ENCODE peak calls at places on chromosomes 1 and 21, in five cellular contexts. One of them, this sample, is unnamed.

GRCh38 chr1:21324368-21325137 is 34.3 kb upstream of the ECE1 start:
- DNase-seq in GM23338: no peak
- DNase-seq in H1: no peak
- DNase-seq in HepG2: no peak
- DNase-seq in K562: peak
- DNase-seq in this sample: peak

GRCh38 chr1:241423541-241424479 is 66.8 kb upstream of the RGS7 start:
- DNase-seq in GM23338: peak
- DNase-seq in H1: peak
- DNase-seq in K562: no peak
- DNase-seq in HepG2: no peak
- DNase-seq in this sample: no peak

GRCh38 chr1:99069146-99069545 is 64.5 kb upstream of the PLPPR5 start:
- DNase-seq in HepG2: no peak
- DNase-seq in H1: no peak
- DNase-seq in GM23338: peak
- DNase-seq in K562: no peak
- DNase-seq in this sample: no peak

GRCh38 chr1:198234511-198235251 is 77.9 kb downstream of the NEK7 start:
- DNase-seq in H1: no peak
- DNase-seq in HepG2: no peak
- DNase-seq in GM23338: no peak
- DNase-seq in K562: no peak
- DNase-seq in this sample: no peak

GRCh38 chr1:40039245-40039756 is 1.2 kb upstream of the CAP1 start:
- DNase-seq in K562: no peak
- DNase-seq in HepG2: no peak
- DNase-seq in GM23338: no peak
- DNase-seq in H1: no peak
- DNase-seq in this sample: no peak

GRCh38 chr1:40162791-40163441 is 1.7 kb downstream of the RLF start:
- DNase-seq in GM23338: peak
- DNase-seq in K562: peak
- DNase-seq in H1: no peak
- DNase-seq in HepG2: no peak
- DNase-seq in this sample: no peak

GRCh38 chr1:86503477-86504129 is 34.9 kb downstream of the CLCA1 start:
- DNase-seq in GM23338: peak
- DNase-seq in H1: peak
- DNase-seq in HepG2: no peak
- DNase-seq in K562: no peak
- DNase-seq in this sample: no peak

GRCh38 chr21:16794944-16795343 is 717.9 kb upstream of the CXADR start:
- DNase-seq in H1: no peak
- DNase-seq in GM23338: no peak
- DNase-seq in K562: no peak
- DNase-seq in HepG2: peak
- DNase-seq in this sample: no peak

GRCh38 chr1:53572802-53573148 is 113.6 kb downstream of the DMRTB1 start:
- DNase-seq in H1: no peak
- DNase-seq in HepG2: no peak
- DNase-seq in K562: no peak
- DNase-seq in GM23338: no peak
- DNase-seq in this sample: no peak

GRCh38 chr1:201561604-201562003 is 22.7 kb downstream of the NAV1 start:
- DNase-seq in HepG2: no peak
- DNase-seq in H1: no peak
- DNase-seq in GM23338: no peak
- DNase-seq in K562: no peak
- DNase-seq in this sample: no peak

GRCh38 chr1:19311503-19311930 is 427 bp downstream of the AKR7A2 start:
- DNase-seq in K562: no peak
- DNase-seq in GM23338: no peak
- DNase-seq in H1: peak
- DNase-seq in HepG2: no peak
- DNase-seq in this sample: no peak

GRCh38 chr21:45844181-45844580 is 137.4 kb upstream of the COL6A1 start:
- DNase-seq in H1: no peak
- DNase-seq in HepG2: no peak
- DNase-seq in K562: no peak
- DNase-seq in GM23338: no peak
- DNase-seq in this sample: no peak

GRCh38 chr1:53562256-53562982 is 103.2 kb downstream of the DMRTB1 start:
- DNase-seq in K562: no peak
- DNase-seq in GM23338: no peak
- DNase-seq in H1: no peak
- DNase-seq in HepG2: no peak
- DNase-seq in this sample: no peak

GRCh38 chr1:197633447-197634039 is 141.7 kb downstream of the DENND1B start:
- DNase-seq in GM23338: peak
- DNase-seq in HepG2: no peak
- DNase-seq in H1: no peak
- DNase-seq in K562: no peak
- DNase-seq in this sample: no peak

GRCh38 chr21:25412090-25412489 is 195.2 kb downstream of the MRPL39 start:
- DNase-seq in HepG2: no peak
- DNase-seq in GM23338: no peak
- DNase-seq in K562: no peak
- DNase-seq in H1: no peak
- DNase-seq in this sample: no peak

GRCh38 chr1:94094466-94095111 is 26.4 kb downstream of the ABCA4 start:
- DNase-seq in K562: no peak
- DNase-seq in H1: no peak
- DNase-seq in GM23338: no peak
- DNase-seq in HepG2: no peak
- DNase-seq in this sample: no peak

GRCh38 chr21:45297329-45297728 is 9.6 kb upstream of the POFUT2 start:
- DNase-seq in H1: no peak
- DNase-seq in HepG2: no peak
- DNase-seq in K562: no peak
- DNase-seq in GM23338: no peak
- DNase-seq in this sample: no peak

GRCh38 chr1:167627865-167628641 is 2.0 kb upstream of the RCSD1 start:
- DNase-seq in HepG2: peak
- DNase-seq in GM23338: no peak
- DNase-seq in H1: no peak
- DNase-seq in K562: peak
- DNase-seq in this sample: peak

GRCh38 chr1:47661065-47661464 is 223.2 kb downstream of the FOXD2 start:
- DNase-seq in K562: no peak
- DNase-seq in GM23338: no peak
- DNase-seq in H1: no peak
- DNase-seq in HepG2: no peak
- DNase-seq in this sample: no peak

GRCh38 chr1:234277161-234277868 is 95.9 kb upstream of the COA6 start:
- DNase-seq in K562: no peak
- DNase-seq in H1: no peak
- DNase-seq in GM23338: no peak
- DNase-seq in HepG2: no peak
- DNase-seq in this sample: no peak

GRCh38 chr1:218571515-218571914 is 226.4 kb downstream of the TGFB2 start:
- DNase-seq in HepG2: no peak
- DNase-seq in K562: no peak
- DNase-seq in GM23338: no peak
- DNase-seq in H1: no peak
- DNase-seq in this sample: no peak

GRCh38 chr1:226411619-226412018 is 3.7 kb upstream of the PARP1 start:
- DNase-seq in HepG2: no peak
- DNase-seq in H1: no peak
- DNase-seq in K562: no peak
- DNase-seq in GM23338: no peak
- DNase-seq in this sample: no peak

GRCh38 chr1:35573198-35573775 is at the start of gene TFAP2E:
- DNase-seq in H1: peak
- DNase-seq in HepG2: no peak
- DNase-seq in GM23338: peak
- DNase-seq in K562: no peak
- DNase-seq in this sample: no peak

GRCh38 chr1:91784616-91785015 is 101.3 kb downstream of the TGFBR3 start:
- DNase-seq in H1: no peak
- DNase-seq in HepG2: no peak
- DNase-seq in GM23338: no peak
- DNase-seq in K562: no peak
- DNase-seq in this sample: no peak
- TF ChIP-seq CREB1 in H1: no peak
- TF ChIP-seq CREB1 in HepG2: no peak
- TF ChIP-seq CREB1 in GM23338: no peak
- TF ChIP-seq CREB1 in K562: no peak
- TF ChIP-seq CREB1 in this sample: no peak

GRCh38 chr1:155040358-155041093 is 6.9 kb downstream of the DCST1 start:
- DNase-seq in K562: no peak
- DNase-seq in GM23338: no peak
- DNase-seq in HepG2: no peak
- DNase-seq in H1: no peak
- DNase-seq in this sample: no peak

GRCh38 chr1:155043793-155044192 is 7.3 kb upstream of the ADAM15 start:
- DNase-seq in K562: no peak
- DNase-seq in H1: no peak
- DNase-seq in GM23338: no peak
- DNase-seq in HepG2: no peak
- DNase-seq in this sample: no peak

GRCh38 chr1:155042789-155043188 is 8.3 kb upstream of the ADAM15 start:
- DNase-seq in H1: no peak
- DNase-seq in GM23338: no peak
- DNase-seq in K562: no peak
- DNase-seq in HepG2: no peak
- DNase-seq in this sample: no peak

GRCh38 chr1:155044812-155045690 is 6.1 kb upstream of the ADAM15 start:
- DNase-seq in H1: peak
- DNase-seq in K562: peak
- DNase-seq in GM23338: peak
- DNase-seq in HepG2: peak
- DNase-seq in this sample: no peak

DNA sequence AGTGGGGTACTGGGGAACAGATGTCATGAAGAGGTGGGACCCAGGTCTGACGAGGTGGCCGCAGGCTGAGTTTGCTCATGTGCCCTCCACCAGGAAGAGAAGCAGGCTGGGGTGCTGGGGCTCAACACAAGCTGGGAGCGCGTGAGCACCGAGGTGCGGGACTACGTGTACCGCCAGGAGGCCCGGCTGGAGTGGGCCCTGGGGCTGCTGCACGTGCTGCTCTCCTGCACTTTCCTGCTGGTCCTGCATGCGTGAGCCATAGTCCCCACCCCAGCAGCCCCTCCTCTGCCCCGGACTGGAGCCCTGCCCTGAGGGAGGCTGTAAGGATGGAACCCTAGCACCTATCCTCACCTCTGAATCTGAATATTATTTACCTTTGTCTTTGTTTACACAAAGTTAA is 7.9 kb upstream of the ADAM15 start:
- DNase-seq in H1: no peak
- DNase-seq in K562: no peak
- DNase-seq in HepG2: no peak
- DNase-seq in GM23338: no peak
- DNase-seq in this sample: no peak
- TF ChIP-seq EZH2 in H1: no peak
- TF ChIP-seq EZH2 in K562: no peak
- TF ChIP-seq EZH2 in HepG2: no peak
- TF ChIP-seq EZH2 in GM23338: no peak
- TF ChIP-seq EZH2 in this sample: no peak

DNA sequence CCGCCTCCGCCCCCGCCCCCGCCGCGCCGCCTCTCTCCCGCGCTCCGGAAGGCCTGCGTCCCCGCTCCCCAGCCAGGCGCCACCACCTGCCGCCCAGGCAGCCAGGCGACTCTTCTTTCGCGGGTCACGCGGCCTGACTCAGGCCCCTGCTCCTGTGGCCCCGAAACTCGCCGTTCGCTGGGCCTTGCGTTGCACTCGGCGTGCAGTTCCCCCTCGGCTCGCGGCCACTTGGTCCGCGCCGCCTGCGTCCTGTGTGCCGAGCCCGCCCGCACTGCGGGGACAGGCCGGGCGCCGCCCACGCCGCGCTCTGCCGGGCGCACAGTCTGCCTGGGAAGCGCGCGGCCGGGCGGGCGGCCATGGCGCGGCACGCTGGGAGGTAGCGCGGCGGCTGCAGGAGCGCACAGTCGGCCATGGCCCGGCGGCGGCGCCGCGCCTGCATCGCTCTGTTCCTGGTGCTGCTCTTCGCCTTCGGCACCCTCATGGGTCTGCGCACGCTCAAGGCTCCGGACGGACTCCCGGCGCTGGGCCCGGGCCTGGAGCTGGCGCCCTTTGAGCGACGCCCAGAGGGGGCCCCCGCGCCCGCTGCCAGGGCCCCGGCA is at the start of gene MANEAL:
- DNase-seq in H1: peak
- DNase-seq in HepG2: no peak
- DNase-seq in GM23338: peak
- DNase-seq in K562: peak
- DNase-seq in this sample: no peak
- TF ChIP-seq CREB1 in H1: no peak
- TF ChIP-seq CREB1 in HepG2: no peak
- TF ChIP-seq CREB1 in GM23338: no peak
- TF ChIP-seq CREB1 in K562: no peak
- TF ChIP-seq CREB1 in this sample: no peak

GRCh38 chr1:96554364-96554763 is 167.2 kb upstream of the PTBP2 start:
- DNase-seq in GM23338: no peak
- DNase-seq in K562: no peak
- DNase-seq in HepG2: no peak
- DNase-seq in H1: no peak
- DNase-seq in this sample: no peak
- TF ChIP-seq EZH2 in GM23338: no peak
- TF ChIP-seq EZH2 in K562: no peak
- TF ChIP-seq EZH2 in HepG2: no peak
- TF ChIP-seq EZH2 in H1: no peak
- TF ChIP-seq EZH2 in this sample: no peak

GRCh38 chr1:244197851-244198375 is 146.8 kb downstream of the ZBTB18 start:
- DNase-seq in H1: no peak
- DNase-seq in HepG2: no peak
- DNase-seq in GM23338: no peak
- DNase-seq in K562: no peak
- DNase-seq in this sample: no peak
- TF ChIP-seq CREB1 in H1: no peak
- TF ChIP-seq CREB1 in HepG2: no peak
- TF ChIP-seq CREB1 in GM23338: no peak
- TF ChIP-seq CREB1 in K562: no peak
- TF ChIP-seq CREB1 in this sample: no peak

This sample was measured in GM12878.